ENCODE peak calls at places on chromosomes 12 and 14, in six cellular contexts. C, A, I, W, Y and H are unnamed samples. For H3K27me3, the result is how much of the 10 kb centered on the place peaks cover.

GRCh38 chr12:124511259-124511985 is 56.0 kb downstream of the NCOR2 start:
- DNase-seq in A (no peak), Y (no peak), W (no peak), C (no peak), I (no peak), H (no peak)

GRCh38 chr12:15829949-15830348 is 40.8 kb upstream of the EPS8 start:
- DNase-seq in Y (no peak), I (no peak), C (no peak), W (no peak), A (no peak), H (no peak)

GRCh38 chr14:81710232-81710845 is 176.7 kb upstream of the SEL1L start:
- DNase-seq in C (peak), Y (no peak), I (no peak), A (no peak), W (peak), H (no peak)

GRCh38 chr12:92030618-92031017 is 115.0 kb downstream of the BTG1 start:
- DNase-seq in Y (no peak), W (no peak), A (peak), I (no peak), C (peak), H (no peak)

GRCh38 chr14:39184628-39185255 is 9.7 kb downstream of the PNN start:
- DNase-seq in W (no peak), C (no peak), A (no peak), Y (no peak), I (no peak), H (no peak)

GRCh38 chr14:67446371-67447032 is 34.5 kb upstream of the PLEK2 start:
- DNase-seq in Y (no peak), W (no peak), A (no peak), I (no peak), C (no peak), H (no peak)

GRCh38 chr12:11653215-11653753 is 3.8 kb downstream of the ETV6 start:
- DNase-seq in I (no peak), W (no peak), C (peak), Y (no peak), A (peak), H (no peak)

GRCh38 chr14:71143391-71144290 is 236.4 kb downstream of the PCNX1 start:
- DNase-seq in I (peak), W (peak), C (no peak), Y (no peak), A (no peak), H (no peak)

GRCh38 chr12:15584366-15585041 is 204.7 kb downstream of the EPS8 start:
- DNase-seq in Y (no peak), I (no peak), C (no peak), A (no peak), W (peak), H (no peak)

GRCh38 chr14:29454026-29454693 is 473.5 kb downstream of the PRKD1 start:
- DNase-seq in A (no peak), C (no peak), I (no peak), W (no peak), Y (no peak), H (no peak)

GRCh38 chr12:42135264-42135814 is 9.3 kb downstream of the GXYLT1 start:
- DNase-seq in A (no peak), I (no peak), C (no peak), W (no peak), Y (no peak), H (no peak)

GRCh38 chr12:40515041-40515825 is 177.0 kb upstream of the CNTN1 start:
- DNase-seq in W (no peak), I (no peak), Y (no peak), C (no peak), A (no peak), H (no peak)

GRCh38 chr14:20391505-20391904 is 21.8 kb downstream of the TEP1 start:
- DNase-seq in Y (no peak), W (no peak), I (no peak), A (no peak), C (no peak), H (no peak)

GRCh38 chr14:22524784-22525161 is 64.3 kb downstream of the DAD1 start:
- DNase-seq in W (no peak), C (no peak), A (no peak), I (no peak), Y (no peak), H (no peak)

GRCh38 chr12:96083020-96083489 is 47.7 kb upstream of the LTA4H start:
- DNase-seq in W (no peak), A (no peak), Y (no peak), C (no peak), I (no peak), H (no peak)

GRCh38 chr12:44078273-44078672 is 242.4 kb downstream of the TMEM117 start:
- DNase-seq in I (no peak), C (no peak), W (no peak), Y (no peak), A (no peak), H (no peak)

GRCh38 chr12:115160290-115161108 is 476.5 kb upstream of the TBX3 start:
- DNase-seq in W (no peak), I (no peak), A (no peak), Y (no peak), C (no peak), H (peak)

GRCh38 chr14:89411976-89412375 is 5.1 kb downstream of the FOXN3 start:
- DNase-seq in C (no peak), A (no peak), I (no peak), W (no peak), Y (no peak), H (no peak)

GRCh38 chr14:59245809-59246295 is 57.4 kb downstream of the DAAM1 start:
- DNase-seq in W (no peak), I (no peak), A (no peak), Y (no peak), C (peak), H (no peak)

GRCh38 chr14:99734406-99735051 is 50.4 kb downstream of the CYP46A1 start:
- DNase-seq in A (peak), W (no peak), Y (peak), I (no peak), C (no peak), H (no peak)

GRCh38 chr14:101808894-101809670 is 47.6 kb downstream of the PPP2R5C start:
- DNase-seq in W (no peak), A (no peak), I (no peak), Y (no peak), C (no peak), H (no peak)

GRCh38 chr14:66508846-66509621 is 1.1 kb downstream of the GPHN start:
- DNase-seq in I (peak), C (peak), Y (peak), W (no peak), A (peak), H (no peak)

GRCh38 chr14:67964391-67964812 is 144.8 kb downstream of the RAD51B start:
- DNase-seq in A (no peak), I (no peak), C (no peak), W (no peak), Y (no peak), H (no peak)

GRCh38 chr12:117818400-117818799 is 150.4 kb downstream of the KSR2 start:
- DNase-seq in A (no peak), I (no peak), Y (no peak), W (no peak), C (no peak), H (no peak)

GRCh38 chr14:79483472-79483871 is 727.8 kb downstream of the DIO2 start:
- DNase-seq in Y (no peak), A (no peak), W (no peak), C (no peak), I (no peak), H (no peak)

GRCh38 chr14:91202234-91202974 is 42.1 kb downstream of the GPR68 start:
- DNase-seq in I (peak), W (no peak), A (no peak), C (no peak), Y (peak), H (no peak)

GRCh38 chr12:50686406-50686805 is 77.5 kb upstream of the ATF1 start:
- DNase-seq in C (no peak), A (no peak), W (no peak), I (no peak), Y (no peak), H (no peak)

GRCh38 chr12:32907898-32908476 is 11.4 kb upstream of the PKP2 start:
- DNase-seq in C (no peak), I (no peak), A (peak), W (no peak), Y (no peak), H (no peak)

GRCh38 chr14:54564799-54565235 is 2.1 kb upstream of the SAMD4A start:
- DNase-seq in A (no peak), C (no peak), Y (no peak), W (peak), I (no peak), H (no peak)

GRCh38 chr12:93100610-93101009 is 171.5 kb upstream of the EEA1 start:
- DNase-seq in Y (no peak), C (no peak), A (no peak), I (no peak), W (no peak), H (no peak)

GRCh38 chr14:30210630-30211029 is 283.0 kb upstream of the PRKD1 start:
- DNase-seq in C (no peak), W (no peak), A (no peak), Y (no peak), I (no peak), H (no peak)

GRCh38 chr12:93242154-93242958 is 135.4 kb upstream of the NUDT4 start:
- DNase-seq in I (peak), W (no peak), Y (no peak), A (no peak), C (no peak), H (no peak)

GRCh38 chr12:103560604-103561101 is 26.4 kb upstream of the STAB2 start:
- DNase-seq in A (no peak), I (no peak), W (peak), Y (no peak), C (no peak), H (peak)

GRCh38 chr14:20427231-20428009 is 8.5 kb downstream of the KLHL33 start:
- DNase-seq in W (peak), A (no peak), C (peak), Y (no peak), I (peak), H (no peak)

GRCh38 chr14:95287176-95287754 is 32.4 kb downstream of the CLMN start:
- DNase-seq in W (no peak), C (no peak), A (no peak), Y (no peak), I (no peak), H (no peak)

GRCh38 chr12:56477521-56478225 is 9.3 kb downstream of the SPRYD4 start:
- DNase-seq in C (no peak), I (no peak), W (no peak), Y (no peak), A (no peak), H (no peak)

GRCh38 chr12:68529869-68530268 is 80.8 kb upstream of the RAP1B start:
- DNase-seq in Y (no peak), W (no peak), C (no peak), A (no peak), I (no peak), H (no peak)

GRCh38 chr12:75364918-75365317 is 26.0 kb upstream of the GLIPR1L2 start:
- DNase-seq in A (no peak), Y (no peak), W (no peak), I (no peak), C (no peak), H (no peak)

GRCh38 chr12:96247567-96247962 is 53.4 kb downstream of the ELK3 start:
- DNase-seq in C (no peak), A (no peak), Y (no peak), W (no peak), I (no peak), H (no peak)

GRCh38 chr12:126935435-126935834 is 1331.5 kb upstream of the TMEM132C start:
- DNase-seq in A (no peak), Y (no peak), W (no peak), I (no peak), C (no peak), H (no peak)
- TF ChIP-seq EP300 in A (no peak), Y (no peak), W (no peak), I (no peak), C (no peak), H (no peak)

DNA sequence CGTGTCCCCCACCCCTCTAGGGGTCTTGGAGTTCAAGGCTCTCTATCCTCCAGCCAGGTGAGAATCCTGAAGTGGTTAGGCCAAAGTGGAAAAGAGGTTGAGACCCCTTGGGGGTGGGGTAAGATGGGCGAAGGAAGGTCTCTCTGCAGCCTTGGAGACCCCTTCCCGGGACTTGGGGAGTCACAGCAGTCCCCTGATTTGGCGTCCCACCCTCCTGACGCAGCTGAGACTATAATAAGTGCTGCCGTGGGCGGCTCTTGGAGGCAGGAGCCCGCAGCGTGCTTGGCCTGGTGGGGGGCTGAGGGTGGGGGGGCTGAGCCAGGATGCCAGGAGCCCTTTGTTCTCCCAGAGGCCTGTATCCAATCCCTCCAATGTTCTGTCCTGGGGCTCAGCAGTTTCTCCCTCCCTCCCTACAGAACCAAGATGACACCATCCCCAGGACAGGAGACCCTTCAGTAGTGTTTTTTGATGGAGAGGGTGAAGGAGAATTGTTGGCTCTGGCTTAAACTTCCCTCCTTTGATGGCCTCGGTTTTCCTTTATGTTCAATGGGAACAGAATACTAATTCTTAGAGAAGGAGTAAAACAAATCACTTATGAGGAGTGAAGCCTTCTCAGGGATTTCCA is 1.5 kb upstream of the AGAP2 start:
- DNase-seq in I (no peak), C (no peak), Y (no peak), A (no peak), W (no peak), H (no peak)
- H3K27me3 ChIP-seq in I (under half), C (under half), Y (under half), A (half or more), W (under half), H (half or more)

GRCh38 chr12:120301962-120302815 is at the start of gene SIRT4:
- DNase-seq in Y (peak), W (peak), I (peak), C (peak), A (peak), H (peak)
- TF ChIP-seq POLR2AphosphoS5 in Y (no peak), W (peak), I (peak), C (no peak), A (peak), H (peak)

DNA sequence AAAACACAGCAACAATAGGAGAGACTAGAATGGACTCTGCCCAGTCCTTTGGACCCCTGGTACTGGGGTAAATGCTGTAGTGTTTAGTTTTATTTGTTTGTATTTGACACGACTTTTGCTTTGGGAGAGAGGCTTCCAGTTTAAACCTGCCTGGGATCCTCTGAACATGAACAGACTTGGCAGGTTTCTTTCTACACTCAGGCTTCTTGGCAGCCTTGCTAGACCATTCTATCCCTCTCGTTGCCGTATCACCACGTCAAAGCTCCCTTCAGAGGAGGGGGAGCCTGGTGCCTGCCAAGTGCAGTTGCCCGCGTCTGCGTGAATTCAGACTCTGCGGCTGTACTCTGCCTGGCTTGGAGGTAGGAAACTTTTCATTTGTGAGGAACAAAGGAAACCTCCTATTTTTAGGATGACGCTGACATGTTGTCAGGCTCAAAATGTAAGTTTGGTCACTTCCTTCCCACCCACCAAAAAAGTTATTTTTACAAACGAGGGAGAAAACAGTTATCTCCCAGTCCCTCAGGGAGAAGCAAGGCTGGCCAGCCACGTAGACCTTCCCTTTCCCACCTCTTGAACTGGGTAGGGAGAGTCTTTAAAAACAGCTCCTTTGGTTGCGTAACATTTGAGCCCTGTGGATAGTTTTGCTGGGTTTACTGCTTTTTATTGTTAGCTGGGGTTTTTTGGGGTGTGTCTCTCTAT is 26.0 kb downstream of the CD9 start:
- DNase-seq in W (peak), I (no peak), Y (no peak), A (peak), C (no peak), H (no peak)
- TF ChIP-seq EP300 in W (peak), I (no peak), Y (no peak), A (peak), C (no peak), H (peak)

GRCh38 chr12:1838223-1838993 is 18.0 kb downstream of the LRTM2 start:
- DNase-seq in W (no peak), C (no peak), A (no peak), I (no peak), Y (peak), H (no peak)
- H3K27me3 ChIP-seq in W (under half), C (under half), A (under half), I (under half), Y (under half), H (under half)

DNA sequence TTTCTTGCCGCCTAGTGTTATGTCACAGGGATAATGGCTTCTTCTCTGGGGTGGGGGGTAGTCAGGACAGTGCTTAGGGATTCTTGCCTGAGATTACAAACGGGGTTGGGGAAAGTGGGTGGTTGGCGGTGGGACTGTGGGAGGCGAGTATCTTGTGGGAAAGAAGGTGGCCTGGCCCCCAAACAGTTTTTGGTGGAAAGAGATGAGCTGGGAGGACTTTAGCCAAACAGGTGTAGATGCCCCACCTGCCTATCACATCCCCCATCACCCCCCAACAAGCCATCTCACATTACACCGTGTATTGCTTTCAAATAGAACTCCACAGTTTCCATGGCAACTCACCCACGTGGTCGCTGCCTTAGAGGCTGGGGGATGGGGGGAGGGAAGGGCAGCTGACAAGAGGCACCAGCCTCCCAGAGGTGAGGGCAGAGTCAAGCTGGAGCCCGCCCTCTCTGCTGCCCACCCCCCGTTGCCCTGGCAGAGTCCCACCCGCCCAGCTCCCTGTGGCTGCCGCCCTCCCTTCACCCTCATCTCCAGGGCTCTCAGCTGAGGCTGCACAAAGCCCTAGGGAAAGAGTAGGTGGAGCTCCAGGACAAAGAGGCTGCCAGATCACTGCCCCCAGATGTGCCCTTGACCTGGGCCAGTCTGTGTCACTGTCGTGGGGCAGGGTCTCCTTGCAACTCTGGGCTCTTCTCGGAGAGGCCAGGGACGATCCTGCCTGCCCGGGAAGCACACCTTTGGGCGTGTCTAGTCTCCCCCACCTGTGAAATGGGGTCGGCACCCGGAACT is 98.3 kb downstream of the LRRC74A start:
- DNase-seq in Y (no peak), C (no peak), A (no peak), W (peak), I (peak), H (no peak)
- TF ChIP-seq POLR2AphosphoS5 in Y (no peak), C (no peak), A (no peak), W (no peak), I (no peak), H (no peak)

GRCh38 chr14:73784065-73784987 is 67.3 kb upstream of the PTGR2 start:
- DNase-seq in I (no peak), W (no peak), A (no peak), C (no peak), Y (no peak), H (no peak)
- TF ChIP-seq EP300 in I (no peak), W (no peak), A (peak), C (no peak), Y (no peak), H (no peak)

GRCh38 chr12:53791735-53792326 is 40.1 kb upstream of the CISTR start:
- DNase-seq in A (no peak), W (no peak), Y (no peak), I (peak), C (no peak), H (no peak)
- H3K27me3 ChIP-seq in A (half or more), W (under half), Y (under half), I (under half), C (under half), H (under half)

DNA sequence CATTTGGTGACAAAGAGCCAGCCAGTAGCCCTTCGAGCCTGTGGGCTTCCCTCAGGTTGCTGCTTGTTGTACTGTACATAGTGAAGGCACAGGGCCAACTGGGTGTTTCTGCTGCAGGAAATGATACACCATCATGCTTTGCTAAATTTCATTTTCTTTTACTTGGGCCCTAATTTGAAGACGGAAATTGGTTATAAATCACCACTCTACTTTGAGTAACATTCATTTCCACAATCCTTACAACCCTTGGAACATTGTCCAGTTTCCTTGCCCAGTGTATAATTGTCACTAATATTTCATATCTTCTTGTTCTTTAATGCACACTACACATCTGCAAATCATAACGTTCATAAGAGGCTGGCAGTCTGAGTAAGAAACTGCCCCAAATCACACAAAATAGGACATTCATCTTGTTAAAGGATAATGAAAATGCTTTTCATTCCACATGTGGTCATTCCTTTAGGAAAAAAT is 30.2 kb downstream of the MSRB3 start:
- DNase-seq in W (no peak), A (no peak), C (no peak), I (no peak), Y (no peak), H (no peak)
- TF ChIP-seq POLR2AphosphoS5 in W (no peak), A (no peak), C (no peak), I (no peak), Y (no peak), H (no peak)

GRCh38 chr12:114001731-114002340 is 35.7 kb upstream of the RBM19 start:
- DNase-seq in Y (no peak), W (no peak), C (no peak), A (no peak), I (no peak), H (no peak)
- TF ChIP-seq EP300 in Y (no peak), W (no peak), C (no peak), A (no peak), I (no peak), H (no peak)